ENCODE peak calls at places on chromosomes 7 and 10, in five cellular contexts. E is left ventricle myocardium inferior, P is neural progenitor cell, D is HL-60, O is nephron progenitor cell. Y is an unnamed sample.

GRCh38 chr10:35640474-35640873 is 1.6 kb downstream of the FZD8 start:
- DNase-seq in P (peak), D (no peak), O (peak), E (peak), Y (peak)

GRCh38 chr10:24891823-24892222 is 60.6 kb downstream of the PRTFDC1 start:
- DNase-seq in P (no peak), D (no peak), E (no peak), O (no peak), Y (no peak)

GRCh38 chr7:50359258-50359994 is 54.9 kb downstream of the IKZF1 start:
- DNase-seq in D (no peak), O (no peak), P (no peak), E (no peak), Y (no peak)

GRCh38 chr7:108415821-108416536 is 40.3 kb downstream of the NRCAM start:
- DNase-seq in D (peak), P (peak), E (no peak), O (no peak), Y (no peak)

GRCh38 chr10:60937784-60938654 is 6.0 kb downstream of the RHOBTB1 start:
- DNase-seq in D (no peak), P (no peak), O (no peak), E (no peak), Y (no peak)

GRCh38 chr7:137591444-137591843 is 247.9 kb upstream of the PTN start:
- DNase-seq in D (no peak), E (no peak), P (peak), O (no peak), Y (no peak)

GRCh38 chr7:121451367-121452073 is 55.4 kb upstream of the FAM3C start:
- DNase-seq in E (no peak), O (no peak), P (no peak), D (no peak), Y (no peak)

GRCh38 chr10:89471110-89471814 is 56.9 kb downstream of the IFIT5 start:
- DNase-seq in P (no peak), E (no peak), O (no peak), D (peak), Y (no peak)

GRCh38 chr10:94199565-94199964 is 163.2 kb downstream of the NOC3L start:
- DNase-seq in E (no peak), O (no peak), P (no peak), D (no peak), Y (no peak)

GRCh38 chr10:44035474-44036197 is 349.3 kb downstream of the CXCL12 start:
- DNase-seq in O (no peak), D (no peak), E (no peak), P (no peak), Y (no peak)

GRCh38 chr7:162583-163297 is 29.6 kb upstream of the FAM20C start:
- DNase-seq in P (no peak), E (no peak), D (no peak), O (no peak), Y (no peak)

GRCh38 chr7:105454921-105455320 is 66.2 kb upstream of the SRPK2 start:
- DNase-seq in P (no peak), E (no peak), O (no peak), D (no peak), Y (no peak)

GRCh38 chr7:5633161-5634106 is 148.0 kb downstream of the RNF216 start:
- DNase-seq in E (no peak), D (no peak), O (no peak), P (peak), Y (no peak)

GRCh38 chr10:50622497-50623298 is 1.1 kb downstream of the SGMS1 start:
- DNase-seq in P (peak), O (peak), D (peak), E (peak), Y (peak)

GRCh38 chr7:18013936-18014335 is 13.7 kb downstream of the PRPS1L1 start:
- DNase-seq in P (no peak), E (no peak), O (no peak), D (no peak), Y (no peak)

GRCh38 chr10:35035641-35036040 is 54.5 kb downstream of the CUL2 start:
- DNase-seq in D (no peak), O (no peak), E (no peak), P (no peak), Y (no peak)

GRCh38 chr7:4144171-4144701 is 537.9 kb upstream of the FOXK1 start:
- DNase-seq in O (peak), P (no peak), E (no peak), D (no peak), Y (no peak)

GRCh38 chr10:126701526-126701925 is 31.0 kb upstream of the C10orf90 start:
- DNase-seq in D (no peak), E (no peak), O (no peak), P (no peak), Y (no peak)

GRCh38 chr7:85480666-85481065 is 293.8 kb upstream of the SEMA3D start:
- DNase-seq in P (no peak), O (no peak), E (no peak), D (no peak), Y (no peak)

GRCh38 chr10:61975107-61975932 is 73.8 kb downstream of the ARID5B start:
- DNase-seq in P (no peak), E (no peak), D (no peak), O (no peak), Y (no peak)

GRCh38 chr7:16721541-16721940 is 32.0 kb upstream of the TSPAN13 start:
- DNase-seq in E (no peak), O (no peak), D (no peak), P (no peak), Y (no peak)

GRCh38 chr7:36639826-36640225 is 84.5 kb downstream of the AOAH start:
- DNase-seq in P (no peak), O (no peak), D (no peak), E (no peak), Y (no peak)

GRCh38 chr10:100825946-100826660 is 80.7 kb downstream of the PAX2 start:
- DNase-seq in D (peak), O (peak), P (no peak), E (no peak), Y (no peak)

GRCh38 chr7:51789494-51789893 is 472.9 kb upstream of the COBL start:
- DNase-seq in O (no peak), D (no peak), P (peak), E (no peak), Y (no peak)

GRCh38 chr10:89296227-89296648 is 5.6 kb upstream of the IFIT2 start:
- DNase-seq in O (no peak), E (no peak), P (no peak), D (peak), Y (no peak)

GRCh38 chr7:140940866-140941265 is 16.1 kb upstream of the BRAF start:
- DNase-seq in P (no peak), D (no peak), E (no peak), O (no peak), Y (no peak)

GRCh38 chr10:119270893-119271361 is 63.6 kb downstream of the GRK5 start:
- DNase-seq in D (peak), O (no peak), E (peak), P (no peak), Y (no peak)

GRCh38 chr10:91162495-91163268 is 57.8 kb upstream of the PCGF5 start:
- DNase-seq in E (peak), D (no peak), P (peak), O (peak), Y (peak)

GRCh38 chr7:90178592-90179279 is 24.5 kb downstream of the STEAP1 start:
- DNase-seq in O (no peak), D (peak), E (no peak), P (peak), Y (no peak)

GRCh38 chr7:99460651-99461050 is 5.3 kb downstream of the ATP5MF start:
- DNase-seq in P (no peak), D (no peak), E (no peak), O (no peak), Y (no peak)

GRCh38 chr10:6729967-6730366 is 149.9 kb upstream of the PRKCQ start:
- DNase-seq in E (no peak), O (no peak), D (no peak), P (no peak), Y (no peak)

GRCh38 chr7:1900847-1901246 is 230.8 kb downstream of the ELFN1 start:
- DNase-seq in D (no peak), E (no peak), O (no peak), P (no peak), Y (no peak)

GRCh38 chr7:16114633-16115032 is 306.7 kb downstream of the CRPPA start:
- DNase-seq in O (no peak), P (no peak), E (no peak), D (no peak), Y (no peak)

DNA sequence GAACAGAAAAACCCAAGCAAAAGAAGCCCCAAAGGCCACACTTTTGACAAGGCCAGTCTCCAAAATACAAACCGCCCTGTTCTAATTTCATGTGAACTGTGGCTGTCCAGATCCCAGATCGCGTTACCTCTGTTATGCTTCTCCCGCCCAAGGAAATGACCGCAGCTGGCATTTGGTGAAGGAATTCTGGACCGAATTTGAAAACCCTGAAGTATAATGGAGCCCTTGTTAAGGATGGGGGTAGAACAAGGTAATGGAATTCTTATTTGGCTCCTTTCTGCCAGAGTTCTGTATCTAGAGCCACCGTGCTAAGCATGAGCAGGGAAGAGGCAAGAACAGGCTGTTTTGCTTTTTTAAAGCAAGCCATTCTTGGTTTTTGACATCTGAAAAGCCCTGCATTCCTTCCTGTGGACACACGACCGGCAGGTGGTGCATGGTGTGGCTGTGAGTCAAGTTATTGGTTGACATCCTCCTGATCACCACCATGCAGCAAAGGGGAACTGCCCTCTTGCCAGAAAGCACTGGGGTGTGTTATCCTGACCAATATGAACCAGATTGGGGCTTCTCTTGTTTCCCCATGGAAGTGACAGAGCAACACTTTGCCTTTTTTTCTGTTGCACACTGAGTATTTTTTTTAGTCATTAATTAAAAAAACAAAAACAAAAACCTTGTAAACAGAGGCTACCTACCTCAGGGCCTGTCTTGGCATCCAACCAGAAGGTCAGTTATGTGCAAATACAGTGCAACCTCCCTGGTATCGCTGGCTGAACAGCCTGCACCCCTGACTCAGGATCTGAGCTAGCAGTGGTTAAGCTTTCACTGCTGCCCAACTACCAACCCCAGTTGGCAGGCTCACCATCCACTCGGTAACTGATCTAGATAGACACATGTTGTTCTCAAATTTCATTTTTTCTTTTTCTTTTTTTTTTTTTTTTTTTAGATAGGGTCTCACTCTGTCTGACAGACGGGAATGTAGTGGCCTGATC is 14.2 kb downstream of the UCMA start:
- DNase-seq in O (no peak), D (no peak), P (peak), E (no peak), Y (no peak)
- TF ChIP-seq CTCF in O (no peak), D (no peak), P (peak), E (no peak), Y (peak)

DNA sequence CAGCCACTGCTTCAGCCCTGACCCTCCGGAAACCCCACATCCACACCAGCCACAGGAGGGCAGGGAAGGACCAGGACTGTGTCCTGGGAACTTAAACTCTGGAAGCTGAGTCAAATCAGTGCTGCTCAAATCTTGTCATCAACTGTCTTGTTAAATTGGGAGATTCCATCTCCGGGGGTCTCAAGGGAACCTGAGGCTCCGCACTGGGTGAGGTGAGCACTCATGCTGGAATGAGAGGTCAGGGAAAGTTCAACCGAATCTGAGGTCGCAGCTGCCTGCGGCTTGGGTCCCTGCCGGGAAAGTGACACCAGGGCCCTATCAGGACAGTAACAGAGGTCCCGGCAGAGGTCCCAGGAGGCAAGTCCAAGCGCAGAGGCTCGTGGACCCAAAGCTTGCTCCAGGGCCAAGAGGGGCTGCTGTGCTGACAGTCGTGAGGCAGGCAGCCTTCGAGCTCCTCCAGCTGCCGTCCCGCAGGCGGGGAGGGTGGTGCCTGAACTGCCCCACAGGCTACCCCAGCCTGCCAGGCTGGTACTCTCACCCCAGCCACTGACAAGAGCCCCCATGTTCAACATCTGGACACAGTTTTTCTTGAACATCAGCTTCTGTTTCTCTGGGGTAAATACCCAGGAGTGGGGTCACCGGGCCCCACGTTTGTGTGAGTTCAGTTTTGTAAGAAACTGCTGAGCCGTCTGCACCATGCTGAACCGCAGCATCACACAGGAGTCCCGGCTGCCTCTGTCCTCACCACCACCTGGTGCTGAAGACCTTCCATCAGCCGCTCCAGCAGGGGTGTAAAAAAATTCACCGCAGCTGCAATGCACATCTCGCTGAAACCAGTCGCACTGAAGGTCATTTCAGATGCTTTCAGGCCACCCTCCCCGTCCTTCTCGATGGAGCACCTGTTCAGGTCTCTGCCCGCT is 101.0 kb downstream of the DIP2C start:
- DNase-seq in E (peak), O (peak), D (no peak), P (no peak), Y (no peak)
- TF ChIP-seq CTCF in E (peak), O (no peak), D (no peak), P (peak), Y (no peak)

DNA sequence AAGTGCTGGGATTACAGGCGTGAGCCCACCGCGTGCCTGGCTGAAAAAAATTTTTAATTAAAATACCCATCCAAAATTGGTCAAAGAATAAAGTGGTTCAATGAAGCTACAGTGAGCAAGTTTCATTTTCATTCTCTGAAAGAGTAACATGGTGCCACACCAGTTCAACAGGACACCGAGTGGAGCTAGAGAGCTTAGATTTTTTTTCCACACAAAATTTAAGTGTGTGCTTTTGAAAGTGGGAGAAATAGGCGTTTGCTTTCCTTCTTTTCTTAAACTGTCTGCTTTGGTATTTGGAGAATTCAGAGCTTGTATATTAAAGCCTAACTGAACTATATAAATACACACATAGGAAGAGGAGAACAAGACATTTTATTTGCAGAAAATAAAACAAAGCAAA is 43.4 kb downstream of the BPGM start:
- DNase-seq in E (no peak), O (no peak), D (no peak), P (no peak), Y (no peak)
- TF ChIP-seq CTCF in E (peak), O (peak), D (no peak), P (peak), Y (peak)

GRCh38 chr10:19993714-19994343 is 177.6 kb downstream of the PLXDC2 start:
- DNase-seq in P (no peak), D (no peak), O (no peak), E (no peak), Y (no peak)
- TF ChIP-seq CTCF in P (no peak), D (no peak), O (no peak), E (no peak), Y (no peak)

GRCh38 chr10:95906675-95907453 is 911 bp upstream of the CC2D2B start:
- DNase-seq in E (peak), O (peak), P (peak), D (peak), Y (no peak)
- TF ChIP-seq CTCF in E (peak), O (no peak), P (no peak), D (peak), Y (no peak)

GRCh38 chr10:54402576-54402975 is 398.5 kb downstream of the PCDH15 start:
- DNase-seq in P (peak), E (no peak), D (no peak), O (peak), Y (no peak)
- TF ChIP-seq CTCF in P (peak), E (peak), D (no peak), O (peak), Y (peak)

DNA sequence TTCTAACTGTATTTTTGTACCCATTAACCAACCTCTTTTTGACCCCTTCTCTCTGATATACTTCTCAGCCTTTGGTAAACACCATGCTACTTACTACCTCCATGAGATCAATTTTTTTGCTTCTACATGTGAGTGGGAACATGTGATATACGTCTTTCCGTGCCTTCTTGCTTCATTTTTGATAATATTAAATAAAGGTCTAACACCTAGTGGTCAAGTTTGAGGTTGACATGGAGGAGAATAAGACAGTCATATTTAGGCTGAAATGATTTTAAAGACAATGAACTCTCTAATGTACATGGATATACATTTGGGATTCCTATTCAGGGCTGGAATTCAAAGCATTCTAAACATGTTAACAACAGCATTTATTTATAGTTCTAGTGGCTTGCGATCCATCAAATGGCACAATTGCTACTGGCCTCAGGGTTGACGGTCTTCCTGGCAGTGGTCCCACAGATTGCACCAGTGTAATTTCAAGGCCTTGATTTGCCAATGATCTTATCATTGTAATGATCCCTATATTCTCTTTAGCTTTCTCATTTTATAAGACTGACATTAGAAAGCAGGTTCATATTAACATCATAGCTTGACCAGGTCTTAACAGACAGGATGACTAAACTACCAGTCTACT is 315.9 kb upstream of the ETV1 start:
- DNase-seq in E (peak), D (no peak), O (no peak), P (no peak), Y (no peak)
- TF ChIP-seq CTCF in E (peak), D (no peak), O (no peak), P (no peak), Y (peak)

GRCh38 chr7:83947260-83947659 is 247.3 kb downstream of the SEMA3A start:
- DNase-seq in D (peak), O (peak), E (no peak), P (peak), Y (no peak)
- TF ChIP-seq CTCF in D (peak), O (peak), E (no peak), P (peak), Y (peak)

GRCh38 chr7:13882051-13882450 is 107.4 kb downstream of the ETV1 start:
- DNase-seq in D (no peak), O (no peak), P (no peak), E (no peak), Y (no peak)
- TF ChIP-seq CTCF in D (no peak), O (no peak), P (no peak), E (no peak), Y (no peak)

Y was measured in progenitor cell of endocrine pancreas.